ENCODE peak calls at places on chromosomes 4 and X, in four cellular contexts. P is left ventricle myocardium superior, M is NCI-H82, U is iPS-NIHi11. I is an unnamed sample.

GRCh38 chr4:121050251-121050650 is 22.1 kb downstream of the NDNF start:
- DNase-seq in P (no peak), M (no peak), U (no peak), I (no peak)

GRCh38 chr4:89598602-89599001 is 238.4 kb downstream of the SNCA start:
- DNase-seq in P (no peak), M (peak), U (no peak), I (peak)

GRCh38 chr4:152972821-152973613 is 36.9 kb downstream of the FHDC1 start:
- DNase-seq in P (no peak), M (no peak), U (no peak), I (peak)

GRCh38 chrX:68503830-68504229 is 5.0 kb downstream of the YIPF6 start:
- DNase-seq in P (no peak), M (no peak), U (no peak), I (no peak)

GRCh38 chr4:127410201-127410600 is 222.6 kb upstream of the INTU start:
- DNase-seq in P (peak), M (no peak), U (no peak), I (no peak)

GRCh38 chrX:23251043-23251442 is 83.6 kb upstream of the PTCHD1 start:
- DNase-seq in P (no peak), M (no peak), U (no peak), I (no peak)

GRCh38 chr4:75243570-75243969 is 270.6 kb downstream of the RCHY1 start:
- DNase-seq in P (no peak), M (no peak), U (no peak), I (no peak)

GRCh38 chrX:19177710-19178109 is 55.4 kb upstream of the ADGRG2 start:
- DNase-seq in P (no peak), M (no peak), U (no peak), I (no peak)

GRCh38 chr4:24067367-24067766 is 177.5 kb upstream of the PPARGC1A start:
- DNase-seq in P (no peak), M (peak), U (no peak), I (no peak)

GRCh38 chr4:13990596-13991589 is 363.4 kb upstream of the BOD1L1 start:
- DNase-seq in P (no peak), M (no peak), U (no peak), I (no peak)

GRCh38 chr4:139556071-139556734 is at the start of gene SETD7:
- DNase-seq in P (peak), M (peak), U (peak), I (peak)

I was measured in mesendoderm.